ENCODE peak calls at places on chromosomes 3 and 15, in seven cellular contexts. One of them, this sample, is unnamed. For H3K4me1, the result is how much of the 10 kb centered on the place peaks cover.

GRCh38 chr15:67547064-67547463 is 4.6 kb downstream of the MAP2K5 start:
- DNase-seq in IMR-90: no peak
- DNase-seq in stomach: no peak
- DNase-seq in body of pancreas: no peak
- DNase-seq in endothelial cell of umbilical vein: no peak
- DNase-seq in esophagus squamous epithelium: no peak
- DNase-seq in HepG2: no peak
- DNase-seq in this sample: no peak

GRCh38 chr3:99325407-99325806 is 313.0 kb upstream of the COL8A1 start:
- DNase-seq in IMR-90: peak
- DNase-seq in stomach: no peak
- DNase-seq in body of pancreas: no peak
- DNase-seq in endothelial cell of umbilical vein: no peak
- DNase-seq in esophagus squamous epithelium: no peak
- DNase-seq in HepG2: no peak
- DNase-seq in this sample: no peak

GRCh38 chr3:29153811-29154210 is 127.1 kb upstream of the RBMS3 start:
- DNase-seq in IMR-90: no peak
- DNase-seq in stomach: no peak
- DNase-seq in body of pancreas: no peak
- DNase-seq in endothelial cell of umbilical vein: no peak
- DNase-seq in esophagus squamous epithelium: no peak
- DNase-seq in HepG2: no peak
- DNase-seq in this sample: no peak

GRCh38 chr3:182183716-182184430 is 472.1 kb downstream of the SOX2 start:
- DNase-seq in IMR-90: no peak
- DNase-seq in stomach: no peak
- DNase-seq in body of pancreas: no peak
- DNase-seq in endothelial cell of umbilical vein: no peak
- DNase-seq in esophagus squamous epithelium: no peak
- DNase-seq in HepG2: no peak
- DNase-seq in this sample: no peak

GRCh38 chr3:144415492-144415891 is 443.9 kb downstream of the DIPK2A start:
- DNase-seq in IMR-90: no peak
- DNase-seq in stomach: no peak
- DNase-seq in body of pancreas: no peak
- DNase-seq in endothelial cell of umbilical vein: no peak
- DNase-seq in esophagus squamous epithelium: no peak
- DNase-seq in HepG2: no peak
- DNase-seq in this sample: no peak

GRCh38 chr15:51024735-51025453 is 69.8 kb downstream of the TNFAIP8L3 start:
- DNase-seq in IMR-90: peak
- DNase-seq in stomach: no peak
- DNase-seq in body of pancreas: no peak
- DNase-seq in endothelial cell of umbilical vein: no peak
- DNase-seq in esophagus squamous epithelium: no peak
- DNase-seq in HepG2: no peak
- DNase-seq in this sample: no peak

GRCh38 chr3:102449341-102449740 is 14.5 kb downstream of the ZPLD1 start:
- DNase-seq in IMR-90: peak
- DNase-seq in stomach: no peak
- DNase-seq in body of pancreas: no peak
- DNase-seq in endothelial cell of umbilical vein: no peak
- DNase-seq in esophagus squamous epithelium: no peak
- DNase-seq in HepG2: no peak
- DNase-seq in this sample: no peak

GRCh38 chr3:193744048-193744821 is 151.2 kb downstream of the OPA1 start:
- DNase-seq in IMR-90: no peak
- DNase-seq in stomach: peak
- DNase-seq in body of pancreas: peak
- DNase-seq in endothelial cell of umbilical vein: no peak
- DNase-seq in esophagus squamous epithelium: no peak
- DNase-seq in HepG2: peak
- DNase-seq in this sample: no peak

GRCh38 chr3:53891500-53892334 is at the start of gene SELENOK:
- DNase-seq in IMR-90: peak
- DNase-seq in stomach: peak
- DNase-seq in body of pancreas: peak
- DNase-seq in endothelial cell of umbilical vein: peak
- DNase-seq in esophagus squamous epithelium: peak
- DNase-seq in HepG2: peak
- DNase-seq in this sample: peak

GRCh38 chr15:91471410-91471993 is 371.4 kb downstream of the SV2B start:
- DNase-seq in IMR-90: peak
- DNase-seq in stomach: no peak
- DNase-seq in body of pancreas: peak
- DNase-seq in endothelial cell of umbilical vein: no peak
- DNase-seq in esophagus squamous epithelium: no peak
- DNase-seq in HepG2: no peak
- DNase-seq in this sample: no peak

GRCh38 chr3:25107918-25108617 is 320.0 kb upstream of the RARB start:
- DNase-seq in IMR-90: no peak
- DNase-seq in stomach: no peak
- DNase-seq in body of pancreas: no peak
- DNase-seq in endothelial cell of umbilical vein: no peak
- DNase-seq in esophagus squamous epithelium: no peak
- DNase-seq in HepG2: no peak
- DNase-seq in this sample: no peak

GRCh38 chr3:113277414-113277813 is 66.1 kb downstream of the BOC start:
- DNase-seq in IMR-90: no peak
- DNase-seq in stomach: no peak
- DNase-seq in body of pancreas: no peak
- DNase-seq in endothelial cell of umbilical vein: no peak
- DNase-seq in esophagus squamous epithelium: no peak
- DNase-seq in HepG2: no peak
- DNase-seq in this sample: no peak

GRCh38 chr3:63364495-63364894 is 86.4 kb downstream of the SYNPR start:
- DNase-seq in IMR-90: peak
- DNase-seq in stomach: no peak
- DNase-seq in body of pancreas: no peak
- DNase-seq in endothelial cell of umbilical vein: peak
- DNase-seq in esophagus squamous epithelium: no peak
- DNase-seq in HepG2: no peak
- DNase-seq in this sample: no peak

GRCh38 chr3:150040097-150040496 is 69.4 kb upstream of the PFN2 start:
- DNase-seq in IMR-90: no peak
- DNase-seq in stomach: no peak
- DNase-seq in body of pancreas: no peak
- DNase-seq in endothelial cell of umbilical vein: no peak
- DNase-seq in esophagus squamous epithelium: no peak
- DNase-seq in HepG2: no peak
- DNase-seq in this sample: no peak

GRCh38 chr15:41507820-41508290 is 5.8 kb downstream of the LTK start:
- DNase-seq in IMR-90: no peak
- DNase-seq in stomach: peak
- DNase-seq in body of pancreas: peak
- DNase-seq in endothelial cell of umbilical vein: no peak
- DNase-seq in esophagus squamous epithelium: no peak
- DNase-seq in HepG2: no peak
- DNase-seq in this sample: peak

GRCh38 chr15:43440721-43441281 is 52.2 kb downstream of the TP53BP1 start:
- DNase-seq in IMR-90: peak
- DNase-seq in stomach: no peak
- DNase-seq in body of pancreas: peak
- DNase-seq in endothelial cell of umbilical vein: peak
- DNase-seq in esophagus squamous epithelium: no peak
- DNase-seq in HepG2: peak
- DNase-seq in this sample: peak

GRCh38 chr3:26622634-26623408 is at the start of gene LRRC3B:
- DNase-seq in IMR-90: no peak
- DNase-seq in stomach: no peak
- DNase-seq in body of pancreas: no peak
- DNase-seq in endothelial cell of umbilical vein: no peak
- DNase-seq in esophagus squamous epithelium: no peak
- DNase-seq in HepG2: no peak
- DNase-seq in this sample: no peak

GRCh38 chr3:51796859-51797258 is 17.8 kb upstream of the IQCF6 start:
- DNase-seq in IMR-90: no peak
- DNase-seq in stomach: no peak
- DNase-seq in body of pancreas: no peak
- DNase-seq in endothelial cell of umbilical vein: no peak
- DNase-seq in esophagus squamous epithelium: no peak
- DNase-seq in HepG2: no peak
- DNase-seq in this sample: no peak

GRCh38 chr3:185825639-185826481 is 1.0 kb upstream of the IGF2BP2 start:
- DNase-seq in IMR-90: peak
- DNase-seq in stomach: peak
- DNase-seq in body of pancreas: peak
- DNase-seq in endothelial cell of umbilical vein: peak
- DNase-seq in esophagus squamous epithelium: no peak
- DNase-seq in HepG2: no peak
- DNase-seq in this sample: peak

GRCh38 chr3:185823280-185824044 is 1.4 kb downstream of the IGF2BP2 start:
- DNase-seq in IMR-90: peak
- DNase-seq in stomach: peak
- DNase-seq in body of pancreas: peak
- DNase-seq in endothelial cell of umbilical vein: peak
- DNase-seq in esophagus squamous epithelium: no peak
- DNase-seq in HepG2: no peak
- DNase-seq in this sample: peak

GRCh38 chr3:185825379-185825638 is 467 bp upstream of the IGF2BP2 start:
- DNase-seq in IMR-90: no peak
- DNase-seq in stomach: no peak
- DNase-seq in body of pancreas: no peak
- DNase-seq in endothelial cell of umbilical vein: no peak
- DNase-seq in esophagus squamous epithelium: no peak
- DNase-seq in HepG2: no peak
- DNase-seq in this sample: no peak

GRCh38 chr3:185824051-185824466 is 783 bp downstream of the IGF2BP2 start:
- DNase-seq in IMR-90: no peak
- DNase-seq in stomach: peak
- DNase-seq in body of pancreas: peak
- DNase-seq in endothelial cell of umbilical vein: peak
- DNase-seq in esophagus squamous epithelium: no peak
- DNase-seq in HepG2: no peak
- DNase-seq in this sample: peak

GRCh38 chr3:185824467-185825378 is at the start of gene IGF2BP2:
- DNase-seq in IMR-90: peak
- DNase-seq in stomach: peak
- DNase-seq in body of pancreas: peak
- DNase-seq in endothelial cell of umbilical vein: peak
- DNase-seq in esophagus squamous epithelium: no peak
- DNase-seq in HepG2: peak
- DNase-seq in this sample: peak
- TF ChIP-seq POLR2A in IMR-90: peak
- TF ChIP-seq POLR2A in stomach: peak
- TF ChIP-seq POLR2A in body of pancreas: peak
- TF ChIP-seq POLR2A in endothelial cell of umbilical vein: peak
- TF ChIP-seq POLR2A in esophagus squamous epithelium: no peak
- TF ChIP-seq POLR2A in HepG2: peak
- TF ChIP-seq POLR2A in this sample: peak

GRCh38 chr3:10251006-10251405 is 2.7 kb downstream of the TATDN2 start:
- DNase-seq in IMR-90: no peak
- DNase-seq in stomach: no peak
- DNase-seq in body of pancreas: no peak
- DNase-seq in endothelial cell of umbilical vein: no peak
- DNase-seq in esophagus squamous epithelium: no peak
- DNase-seq in HepG2: no peak
- DNase-seq in this sample: no peak

GRCh38 chr3:10249833-10250232 is 1.6 kb downstream of the TATDN2 start:
- DNase-seq in IMR-90: peak
- DNase-seq in stomach: no peak
- DNase-seq in body of pancreas: no peak
- DNase-seq in endothelial cell of umbilical vein: no peak
- DNase-seq in esophagus squamous epithelium: no peak
- DNase-seq in HepG2: peak
- DNase-seq in this sample: no peak

GRCh38 chr3:10248184-10248983 is at the start of gene TATDN2:
- DNase-seq in IMR-90: peak
- DNase-seq in stomach: peak
- DNase-seq in body of pancreas: peak
- DNase-seq in endothelial cell of umbilical vein: peak
- DNase-seq in esophagus squamous epithelium: peak
- DNase-seq in HepG2: peak
- DNase-seq in this sample: peak

GRCh38 chr3:10247679-10248183 is 528 bp upstream of the TATDN2 start:
- DNase-seq in IMR-90: no peak
- DNase-seq in stomach: no peak
- DNase-seq in body of pancreas: no peak
- DNase-seq in endothelial cell of umbilical vein: no peak
- DNase-seq in esophagus squamous epithelium: no peak
- DNase-seq in HepG2: no peak
- DNase-seq in this sample: no peak

GRCh38 chr3:10248984-10249748 is 907 bp downstream of the TATDN2 start:
- DNase-seq in IMR-90: peak
- DNase-seq in stomach: no peak
- DNase-seq in body of pancreas: peak
- DNase-seq in endothelial cell of umbilical vein: peak
- DNase-seq in esophagus squamous epithelium: no peak
- DNase-seq in HepG2: no peak
- DNase-seq in this sample: peak
- H3K4me1 ChIP-seq in IMR-90: under half
- H3K4me1 ChIP-seq in stomach: half or more
- H3K4me1 ChIP-seq in body of pancreas: under half
- H3K4me1 ChIP-seq in endothelial cell of umbilical vein: under half
- H3K4me1 ChIP-seq in esophagus squamous epithelium: under half
- H3K4me1 ChIP-seq in HepG2: under half
- H3K4me1 ChIP-seq in this sample: under half

DNA sequence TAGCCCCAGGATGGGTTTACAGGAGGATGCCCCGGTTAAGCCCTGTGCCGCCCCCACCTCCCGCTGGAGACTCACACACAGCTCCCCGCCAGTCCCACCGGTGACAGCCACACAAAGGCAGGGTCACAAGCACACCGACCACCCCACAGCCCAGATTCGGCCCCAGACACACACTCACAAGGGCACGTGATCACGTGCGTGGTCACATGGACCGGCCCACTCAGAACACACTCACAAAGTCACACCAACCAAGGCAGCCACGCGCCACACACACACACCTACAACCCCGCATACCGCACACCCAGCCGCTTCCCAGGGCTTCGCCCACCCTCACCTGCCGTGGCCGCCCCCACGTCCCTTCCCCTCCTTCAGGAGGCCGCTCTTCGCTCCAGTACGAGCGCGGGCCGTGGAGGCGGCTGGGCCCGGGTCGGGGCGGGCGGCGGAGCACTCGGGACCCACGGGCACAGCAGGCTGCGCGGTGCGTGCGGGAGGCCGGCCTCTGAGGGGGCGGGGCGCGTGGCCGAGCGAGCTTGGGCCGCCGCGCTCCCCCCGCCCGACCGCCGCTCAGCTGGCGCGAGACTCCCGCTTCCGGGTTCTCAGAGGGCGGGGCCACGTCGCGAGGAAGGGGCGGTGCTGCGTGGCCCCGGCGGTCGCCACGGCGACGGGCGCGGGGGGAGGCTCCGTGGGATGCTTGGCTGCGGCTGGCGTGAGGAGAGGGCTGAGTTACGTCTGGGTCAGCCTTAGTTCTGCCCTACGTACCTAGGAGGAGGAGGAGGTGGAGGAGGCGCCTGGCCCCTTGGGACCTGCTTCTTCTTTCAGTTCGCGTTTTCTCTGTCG is at the start of gene SPG21:
- DNase-seq in IMR-90: peak
- DNase-seq in stomach: peak
- DNase-seq in body of pancreas: peak
- DNase-seq in endothelial cell of umbilical vein: peak
- DNase-seq in esophagus squamous epithelium: peak
- DNase-seq in HepG2: peak
- DNase-seq in this sample: peak
- TF ChIP-seq POLR2A in IMR-90: peak
- TF ChIP-seq POLR2A in stomach: no peak
- TF ChIP-seq POLR2A in body of pancreas: peak
- TF ChIP-seq POLR2A in endothelial cell of umbilical vein: peak
- TF ChIP-seq POLR2A in esophagus squamous epithelium: no peak
- TF ChIP-seq POLR2A in HepG2: peak
- TF ChIP-seq POLR2A in this sample: peak

GRCh38 chr3:184175981-184176376 is 1.3 kb downstream of the AP2M1 start:
- DNase-seq in IMR-90: no peak
- DNase-seq in stomach: no peak
- DNase-seq in body of pancreas: no peak
- DNase-seq in endothelial cell of umbilical vein: no peak
- DNase-seq in esophagus squamous epithelium: no peak
- DNase-seq in HepG2: no peak
- DNase-seq in this sample: no peak
- H3K4me1 ChIP-seq in IMR-90: under half
- H3K4me1 ChIP-seq in stomach: half or more
- H3K4me1 ChIP-seq in body of pancreas: under half
- H3K4me1 ChIP-seq in endothelial cell of umbilical vein: under half
- H3K4me1 ChIP-seq in esophagus squamous epithelium: half or more
- H3K4me1 ChIP-seq in HepG2: under half
- H3K4me1 ChIP-seq in this sample: under half